ENCODE peak calls at places on chromosomes 16 and 17, in five cellular contexts. Y, Z, B, U and I are unnamed samples.

GRCh38 chr17:75876938-75877751 is 1.2 kb downstream of the TRIM47 start:
- DNase-seq in U (no peak), Y (peak; percentile 84), Z (no peak), B (no peak), I (no peak)

GRCh38 chr17:9004132-9004960 is 17.0 kb upstream of the NTN1 start:
- DNase-seq in Y (peak; percentile 86), Z (no peak), B (no peak), U (no peak), I (no peak)

GRCh38 chr17:31488264-31488981 is 96.9 kb downstream of the RAB11FIP4 start:
- DNase-seq in Y (no peak), U (no peak), Z (no peak), B (no peak), I (no peak)

GRCh38 chr17:40452074-40452787 is 9.0 kb downstream of the IGFBP4 start:
- DNase-seq in Z (no peak), Y (no peak), U (no peak), B (no peak), I (no peak)

GRCh38 chr16:30527635-30528178 is 1.3 kb upstream of the ZNF768 start:
- DNase-seq in U (no peak), Z (no peak), Y (no peak), B (no peak), I (peak; percentile 65)

GRCh38 chr16:76176153-76176552 is 101.0 kb upstream of the CNTNAP4 start:
- DNase-seq in Z (no peak), Y (no peak), B (no peak), U (no peak), I (no peak)

GRCh38 chr17:38590988-38591758 is 14.6 kb downstream of the SRCIN1 start:
- DNase-seq in Y (no peak), B (no peak), Z (no peak), U (no peak), I (peak; percentile 73)

GRCh38 chr17:69906306-69906705 is 168.7 kb upstream of the KCNJ16 start:
- DNase-seq in B (no peak), Y (no peak), U (no peak), Z (no peak), I (no peak)

GRCh38 chr16:23748630-23749029 is 6.2 kb upstream of the CHP2 start:
- DNase-seq in Z (no peak), Y (no peak), B (no peak), U (no peak), I (no peak)

GRCh38 chr17:13597723-13598347 is 3.9 kb downstream of the HS3ST3A1 start:
- DNase-seq in Z (no peak), B (peak; percentile 14), Y (peak; percentile 48), U (no peak), I (no peak)

GRCh38 chr16:86946981-86947380 is 368.6 kb downstream of the FOXL1 start:
- DNase-seq in B (no peak), Z (no peak), U (no peak), Y (no peak), I (no peak)

GRCh38 chr16:31390504-31391043 is 2.6 kb upstream of the ITGAD start:
- DNase-seq in U (no peak), Z (no peak), B (no peak), Y (no peak), I (no peak)

GRCh38 chr17:45332989-45333701 is 16.3 kb upstream of the MAP3K14 start:
- DNase-seq in Y (no peak), B (no peak), U (no peak), Z (no peak), I (peak; percentile 54)

GRCh38 chr16:50547944-50548658 is at the start of gene NKD1:
- DNase-seq in B (peak; percentile 68), Z (no peak), U (peak; percentile 52), Y (peak; percentile 98), I (no peak)